ENCODE peak calls at places on chromosome 4, in eight cellular contexts. E is lower lobe of right lung, B is cardiac muscle cell, N is GM12865, W is AG04449, R is suprapubic skin, K is astrocyte of the cerebellum, V is astrocyte of the spinal cord. I is an unnamed sample.

GRCh38 chr4:82905205-82905604 is 4.7 kb downstream of the THAP9 start:
- DNase-seq in E (no peak), B (peak; percentile 22), N (peak; percentile 84), W (no peak), R (no peak), K (no peak), V (peak; percentile 52), I (no peak)

GRCh38 chr4:41628916-41629315 is 91.0 kb downstream of the LIMCH1 start:
- DNase-seq in E (no peak), B (no peak), N (no peak), W (no peak), R (no peak), K (no peak), V (no peak), I (no peak)

GRCh38 chr4:174037049-174037448 is 246.4 kb downstream of the FBXO8 start:
- DNase-seq in E (no peak), B (no peak), N (no peak), W (no peak), R (no peak), K (no peak), V (no peak), I (no peak)

GRCh38 chr4:71487324-71487677 is 148.5 kb downstream of the SLC4A4 start:
- DNase-seq in E (no peak), B (no peak), N (no peak), W (no peak), R (no peak), K (no peak), V (no peak), I (no peak)

GRCh38 chr4:15500721-15501120 is 31.0 kb downstream of the CC2D2A start:
- DNase-seq in E (no peak), B (no peak), N (no peak), W (no peak), R (no peak), K (no peak), V (no peak), I (no peak)

GRCh38 chr4:137471895-137472294 is 60.4 kb downstream of the PCDH18 start:
- DNase-seq in E (no peak), B (no peak), N (no peak), W (no peak), R (no peak), K (no peak), V (peak; percentile 32), I (no peak)

GRCh38 chr4:25843340-25844097 is 19.3 kb downstream of the SEL1L3 start:
- DNase-seq in E (peak; percentile 76), B (no peak), N (peak; percentile 21), W (no peak), R (no peak), K (no peak), V (no peak), I (no peak)

GRCh38 chr4:42265782-42266602 is 113.5 kb upstream of the BEND4 start:
- DNase-seq in E (no peak), B (no peak), N (no peak), W (no peak), R (no peak), K (no peak), V (no peak), I (no peak)

GRCh38 chr4:74283614-74284013 is 24.7 kb upstream of the EPGN start:
- DNase-seq in E (no peak), B (peak; percentile 25), N (no peak), W (peak; percentile 47), R (no peak), K (peak; percentile 13), V (peak; percentile 65), I (peak; percentile 69)

GRCh38 chr4:106679063-106679462 is 310.5 kb upstream of the GIMD1 start:
- DNase-seq in E (no peak), B (no peak), N (no peak), W (no peak), R (no peak), K (no peak), V (no peak), I (no peak)

GRCh38 chr4:147361726-147362125 is 119.2 kb upstream of the EDNRA start:
- DNase-seq in E (no peak), B (peak; percentile 94), N (no peak), W (no peak), R (no peak), K (peak; percentile 77), V (peak; percentile 94), I (peak; percentile 77)

GRCh38 chr4:56698329-56698728 is 17.2 kb upstream of the HOPX start:
- DNase-seq in E (peak; percentile 66), B (peak; percentile 24), N (no peak), W (peak; percentile 14), R (no peak), K (no peak), V (peak; percentile 58), I (peak; percentile 59)

GRCh38 chr4:176034498-176034897 is 31.1 kb upstream of the WDR17 start:
- DNase-seq in E (no peak), B (peak; percentile 59), N (peak; percentile 41), W (peak; percentile 5), R (no peak), K (peak; percentile 50), V (peak; percentile 57), I (peak; percentile 21)

GRCh38 chr4:42656736-42656985 is 244 bp downstream of the ATP8A1 start:
- DNase-seq in E (no peak), B (no peak), N (no peak), W (no peak), R (no peak), K (no peak), V (peak; percentile 10), I (no peak)

GRCh38 chr4:146500216-146500615 is 21.5 kb downstream of the SLC10A7 start:
- DNase-seq in E (no peak), B (no peak), N (no peak), W (no peak), R (no peak), K (no peak), V (no peak), I (no peak)

GRCh38 chr4:77695769-77696168 is 90.1 kb downstream of the CXCL13 start:
- DNase-seq in E (no peak), B (peak; percentile 95), N (no peak), W (peak; percentile 82), R (no peak), K (peak; percentile 95), V (peak; percentile 97), I (peak; percentile 75)

GRCh38 chr4:68451246-68452211 is 4.3 kb downstream of the TMPRSS11E start:
- DNase-seq in E (no peak), B (no peak), N (peak; percentile 13), W (no peak), R (no peak), K (no peak), V (peak; percentile 34), I (no peak)

GRCh38 chr4:84877051-84877833 is 89.2 kb downstream of the WDFY3 start:
- DNase-seq in E (no peak), B (peak; percentile 29), N (no peak), W (no peak), R (no peak), K (no peak), V (peak; percentile 38), I (no peak)

GRCh38 chr4:113312529-113312928 is 263.1 kb downstream of the ANK2 start:
- DNase-seq in E (no peak), B (no peak), N (no peak), W (no peak), R (no peak), K (no peak), V (no peak), I (no peak)

GRCh38 chr4:2125023-2125422 is 65.9 kb downstream of the NAT8L start:
- DNase-seq in E (no peak), B (no peak), N (no peak), W (no peak), R (no peak), K (no peak), V (no peak), I (no peak)

GRCh38 chr4:100694467-100694866 is 176.6 kb upstream of the EMCN start:
- DNase-seq in E (no peak), B (no peak), N (no peak), W (no peak), R (no peak), K (no peak), V (no peak), I (no peak)

GRCh38 chr4:85495621-85496020 is 20.7 kb downstream of the ARHGAP24 start:
- DNase-seq in E (no peak), B (no peak), N (no peak), W (no peak), R (no peak), K (no peak), V (no peak), I (peak; percentile 43)

GRCh38 chr4:128574706-128575105 is 234.8 kb upstream of the JADE1 start:
- DNase-seq in E (peak; percentile 73), B (peak; percentile 92), N (peak; percentile 89), W (peak; percentile 34), R (peak; percentile 84), K (no peak), V (peak; percentile 73), I (no peak)

GRCh38 chr4:8050555-8051206 is 107.9 kb downstream of the ABLIM2 start:
- DNase-seq in E (peak; percentile 80), B (peak; percentile 78), N (no peak), W (no peak), R (no peak), K (peak; percentile 9), V (peak; percentile 45), I (peak; percentile 13)

GRCh38 chr4:26822546-26822945 is 38.1 kb upstream of the STIM2 start:
- DNase-seq in E (no peak), B (no peak), N (peak; percentile 61), W (no peak), R (no peak), K (no peak), V (no peak), I (no peak)

DNA sequence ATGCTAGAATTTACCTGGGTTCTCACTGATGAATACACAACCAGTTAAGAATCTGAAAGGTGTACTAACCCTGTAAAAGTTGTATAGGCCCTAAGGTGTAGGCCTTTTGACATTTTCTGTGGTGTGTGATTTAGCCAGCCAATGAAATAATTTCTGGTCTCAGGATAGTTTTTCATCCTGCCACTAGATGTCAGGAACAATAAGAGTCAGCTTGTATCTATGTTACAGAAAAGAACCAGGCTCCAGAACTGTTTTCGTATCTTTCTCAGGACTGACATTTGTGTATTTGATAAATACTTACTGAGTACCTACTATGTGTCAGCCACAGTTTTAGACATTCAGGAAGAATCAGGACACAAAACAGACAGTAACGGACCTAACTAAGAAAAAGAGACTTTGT is 673.6 kb upstream of the TENM3 start:
- DNase-seq in E (no peak), B (peak; percentile 68), N (peak; percentile 36), W (peak; percentile 12), R (no peak), K (peak; percentile 35), V (peak; percentile 64), I (no peak)
- TF ChIP-seq CTCF in E (peak; percentile 12), B (peak; percentile 69), N (peak; percentile 37), W (peak; percentile 43), R (no peak), K (peak; percentile 59), V (peak; percentile 62), I (peak; percentile 69)

GRCh38 chr4:168993724-168994510 is 16.1 kb downstream of the CBR4 start:
- DNase-seq in E (no peak), B (peak; percentile 46), N (no peak), W (no peak), R (no peak), K (no peak), V (peak; percentile 18), I (peak; percentile 87)
- H3K4me3 ChIP-seq in E (no peak overlapping the region), B (no peak overlapping the region), N (no peak overlapping the region), W (no peak overlapping the region), R (no peak overlapping the region), K (no peak overlapping the region), V (no peak overlapping the region), I (no peak overlapping the region)

GRCh38 chr4:149914521-149915115 is 99.0 kb upstream of the IQCM start:
- DNase-seq in E (no peak), B (peak; percentile 68), N (peak; percentile 59), W (no peak), R (no peak), K (peak; percentile 35), V (peak; percentile 63), I (peak; percentile 27)
- TF ChIP-seq CTCF in E (peak; percentile 52), B (peak; percentile 90), N (peak; percentile 76), W (peak; percentile 66), R (peak; percentile 22), K (peak; percentile 86), V (peak; percentile 89), I (peak; percentile 88)

GRCh38 chr4:167779864-167780263 is 312.5 kb upstream of the ANXA10 start:
- DNase-seq in E (no peak), B (peak; percentile 8), N (peak; percentile 2), W (no peak), R (no peak), K (no peak), V (no peak), I (no peak)
- H3K4me3 ChIP-seq in E (no peak overlapping the region), B (no peak overlapping the region), N (peak overlapping the region; percentile 7), W (no peak overlapping the region), R (no peak overlapping the region), K (no peak overlapping the region), V (no peak overlapping the region), I (no peak overlapping the region)